ENCODE peak calls at places on chromosomes 13 and 19, in nine cellular contexts. One of them, this sample, is unnamed.

GRCh38 chr19:45924891-45925447 is 10.4 kb upstream of the NANOS2 start:
- DNase-seq in naive thymus-derived CD8-positive, alpha-beta T cell: no peak
- DNase-seq in DMS 273 treated with DMSO at 0.1 percent for 48 hours: no peak
- DNase-seq in activated CD8-positive, alpha-beta T cell treated with anti-CD3 and anti-CD28 coated beads, Interleukin-2, amount 10 ng/mL, durations not matched to agents 7 days and 5 days: no peak
- DNase-seq in H54: no peak
- DNase-seq in psoas muscle: no peak
- DNase-seq in stimulated activated CD4-positive, alpha-beta T cell treated with anti-CD3 and anti-CD28 coated beads, Interleukin-4, amount 100 ng/mL, for 48 hours: no peak
- DNase-seq in LoVo: peak; percentile 48
- DNase-seq in pancreas: no peak
- DNase-seq in this sample: no peak

GRCh38 chr13:41294914-41295313 is 16.2 kb upstream of the NAA16 start:
- DNase-seq in naive thymus-derived CD8-positive, alpha-beta T cell: no peak
- DNase-seq in pancreas: no peak
- DNase-seq in psoas muscle: no peak
- DNase-seq in stimulated activated CD4-positive, alpha-beta T cell treated with anti-CD3 and anti-CD28 coated beads, Interleukin-4, amount 100 ng/mL, for 48 hours: no peak
- DNase-seq in DMS 273 treated with DMSO at 0.1 percent for 48 hours: no peak
- DNase-seq in LoVo: no peak
- DNase-seq in H54: no peak
- DNase-seq in activated CD8-positive, alpha-beta T cell treated with anti-CD3 and anti-CD28 coated beads, Interleukin-2, amount 10 ng/mL, durations not matched to agents 7 days and 5 days: no peak
- DNase-seq in this sample: no peak

GRCh38 chr19:1531587-1531986 is 7.7 kb downstream of the PLK5 start:
- DNase-seq in H54: no peak
- DNase-seq in DMS 273 treated with DMSO at 0.1 percent for 48 hours: no peak
- DNase-seq in naive thymus-derived CD8-positive, alpha-beta T cell: no peak
- DNase-seq in pancreas: no peak
- DNase-seq in LoVo: no peak
- DNase-seq in psoas muscle: no peak
- DNase-seq in stimulated activated CD4-positive, alpha-beta T cell treated with anti-CD3 and anti-CD28 coated beads, Interleukin-4, amount 100 ng/mL, for 48 hours: no peak
- DNase-seq in activated CD8-positive, alpha-beta T cell treated with anti-CD3 and anti-CD28 coated beads, Interleukin-2, amount 10 ng/mL, durations not matched to agents 7 days and 5 days: no peak
- DNase-seq in this sample: no peak

GRCh38 chr13:67069117-67069767 is 160.9 kb downstream of the PCDH9 start:
- DNase-seq in LoVo: no peak
- DNase-seq in DMS 273 treated with DMSO at 0.1 percent for 48 hours: no peak
- DNase-seq in psoas muscle: no peak
- DNase-seq in activated CD8-positive, alpha-beta T cell treated with anti-CD3 and anti-CD28 coated beads, Interleukin-2, amount 10 ng/mL, durations not matched to agents 7 days and 5 days: no peak
- DNase-seq in pancreas: no peak
- DNase-seq in naive thymus-derived CD8-positive, alpha-beta T cell: no peak
- DNase-seq in stimulated activated CD4-positive, alpha-beta T cell treated with anti-CD3 and anti-CD28 coated beads, Interleukin-4, amount 100 ng/mL, for 48 hours: no peak
- DNase-seq in H54: no peak
- DNase-seq in this sample: no peak

GRCh38 chr19:39303373-39304184 is 7.4 kb downstream of the IFNL1 start:
- DNase-seq in DMS 273 treated with DMSO at 0.1 percent for 48 hours: no peak
- DNase-seq in activated CD8-positive, alpha-beta T cell treated with anti-CD3 and anti-CD28 coated beads, Interleukin-2, amount 10 ng/mL, durations not matched to agents 7 days and 5 days: no peak
- DNase-seq in naive thymus-derived CD8-positive, alpha-beta T cell: no peak
- DNase-seq in H54: no peak
- DNase-seq in pancreas: no peak
- DNase-seq in LoVo: no peak
- DNase-seq in psoas muscle: no peak
- DNase-seq in stimulated activated CD4-positive, alpha-beta T cell treated with anti-CD3 and anti-CD28 coated beads, Interleukin-4, amount 100 ng/mL, for 48 hours: no peak
- DNase-seq in this sample: no peak

GRCh38 chr19:12293771-12294307 is 844 bp downstream of the ZNF44 start:
- DNase-seq in activated CD8-positive, alpha-beta T cell treated with anti-CD3 and anti-CD28 coated beads, Interleukin-2, amount 10 ng/mL, durations not matched to agents 7 days and 5 days: peak; percentile 82
- DNase-seq in H54: peak; percentile 40
- DNase-seq in LoVo: peak; percentile 86
- DNase-seq in naive thymus-derived CD8-positive, alpha-beta T cell: peak; percentile 46
- DNase-seq in pancreas: peak; percentile 91
- DNase-seq in DMS 273 treated with DMSO at 0.1 percent for 48 hours: no peak
- DNase-seq in stimulated activated CD4-positive, alpha-beta T cell treated with anti-CD3 and anti-CD28 coated beads, Interleukin-4, amount 100 ng/mL, for 48 hours: peak; percentile 34
- DNase-seq in psoas muscle: peak; percentile 77
- DNase-seq in this sample: peak; percentile 69

GRCh38 chr13:84902243-84902642 is 897.0 kb downstream of the SLITRK6 start:
- DNase-seq in psoas muscle: no peak
- DNase-seq in DMS 273 treated with DMSO at 0.1 percent for 48 hours: no peak
- DNase-seq in stimulated activated CD4-positive, alpha-beta T cell treated with anti-CD3 and anti-CD28 coated beads, Interleukin-4, amount 100 ng/mL, for 48 hours: no peak
- DNase-seq in activated CD8-positive, alpha-beta T cell treated with anti-CD3 and anti-CD28 coated beads, Interleukin-2, amount 10 ng/mL, durations not matched to agents 7 days and 5 days: no peak
- DNase-seq in H54: no peak
- DNase-seq in LoVo: no peak
- DNase-seq in pancreas: no peak
- DNase-seq in naive thymus-derived CD8-positive, alpha-beta T cell: no peak
- DNase-seq in this sample: no peak

GRCh38 chr13:113582841-113583631 is 1.5 kb upstream of the TFDP1 start:
- DNase-seq in naive thymus-derived CD8-positive, alpha-beta T cell: no peak
- DNase-seq in pancreas: peak; percentile 54
- DNase-seq in activated CD8-positive, alpha-beta T cell treated with anti-CD3 and anti-CD28 coated beads, Interleukin-2, amount 10 ng/mL, durations not matched to agents 7 days and 5 days: no peak
- DNase-seq in DMS 273 treated with DMSO at 0.1 percent for 48 hours: no peak
- DNase-seq in stimulated activated CD4-positive, alpha-beta T cell treated with anti-CD3 and anti-CD28 coated beads, Interleukin-4, amount 100 ng/mL, for 48 hours: no peak
- DNase-seq in H54: no peak
- DNase-seq in LoVo: no peak
- DNase-seq in psoas muscle: peak; percentile 16
- DNase-seq in this sample: peak; percentile 25

GRCh38 chr13:32073180-32073864 is 41.7 kb downstream of the FRY start:
- DNase-seq in stimulated activated CD4-positive, alpha-beta T cell treated with anti-CD3 and anti-CD28 coated beads, Interleukin-4, amount 100 ng/mL, for 48 hours: no peak
- DNase-seq in naive thymus-derived CD8-positive, alpha-beta T cell: no peak
- DNase-seq in H54: no peak
- DNase-seq in DMS 273 treated with DMSO at 0.1 percent for 48 hours: no peak
- DNase-seq in pancreas: no peak
- DNase-seq in activated CD8-positive, alpha-beta T cell treated with anti-CD3 and anti-CD28 coated beads, Interleukin-2, amount 10 ng/mL, durations not matched to agents 7 days and 5 days: no peak
- DNase-seq in psoas muscle: no peak
- DNase-seq in LoVo: no peak
- DNase-seq in this sample: no peak

GRCh38 chr19:48418317-48419064 is 25.0 kb downstream of the GRIN2D start:
- DNase-seq in H54: no peak
- DNase-seq in LoVo: no peak
- DNase-seq in stimulated activated CD4-positive, alpha-beta T cell treated with anti-CD3 and anti-CD28 coated beads, Interleukin-4, amount 100 ng/mL, for 48 hours: no peak
- DNase-seq in DMS 273 treated with DMSO at 0.1 percent for 48 hours: no peak
- DNase-seq in activated CD8-positive, alpha-beta T cell treated with anti-CD3 and anti-CD28 coated beads, Interleukin-2, amount 10 ng/mL, durations not matched to agents 7 days and 5 days: no peak
- DNase-seq in pancreas: no peak
- DNase-seq in naive thymus-derived CD8-positive, alpha-beta T cell: no peak
- DNase-seq in psoas muscle: no peak
- DNase-seq in this sample: no peak

GRCh38 chr19:10214784-10215183 is 16.3 kb downstream of the S1PR2 start:
- DNase-seq in LoVo: no peak
- DNase-seq in psoas muscle: no peak
- DNase-seq in pancreas: no peak
- DNase-seq in activated CD8-positive, alpha-beta T cell treated with anti-CD3 and anti-CD28 coated beads, Interleukin-2, amount 10 ng/mL, durations not matched to agents 7 days and 5 days: no peak
- DNase-seq in naive thymus-derived CD8-positive, alpha-beta T cell: no peak
- DNase-seq in stimulated activated CD4-positive, alpha-beta T cell treated with anti-CD3 and anti-CD28 coated beads, Interleukin-4, amount 100 ng/mL, for 48 hours: no peak
- DNase-seq in H54: no peak
- DNase-seq in DMS 273 treated with DMSO at 0.1 percent for 48 hours: no peak
- DNase-seq in this sample: no peak

GRCh38 chr13:113493315-113493951 is 2.9 kb upstream of the DCUN1D2 start:
- DNase-seq in naive thymus-derived CD8-positive, alpha-beta T cell: no peak
- DNase-seq in DMS 273 treated with DMSO at 0.1 percent for 48 hours: no peak
- DNase-seq in psoas muscle: no peak
- DNase-seq in LoVo: peak; percentile 92
- DNase-seq in activated CD8-positive, alpha-beta T cell treated with anti-CD3 and anti-CD28 coated beads, Interleukin-2, amount 10 ng/mL, durations not matched to agents 7 days and 5 days: peak; percentile 19
- DNase-seq in H54: peak; percentile 88
- DNase-seq in pancreas: no peak
- DNase-seq in stimulated activated CD4-positive, alpha-beta T cell treated with anti-CD3 and anti-CD28 coated beads, Interleukin-4, amount 100 ng/mL, for 48 hours: no peak
- DNase-seq in this sample: no peak

GRCh38 chr19:46746281-46746965 is at the start of gene STRN4:
- DNase-seq in pancreas: peak; percentile 81
- DNase-seq in naive thymus-derived CD8-positive, alpha-beta T cell: peak; percentile 45
- DNase-seq in psoas muscle: peak; percentile 75
- DNase-seq in H54: peak; percentile 61
- DNase-seq in LoVo: peak; percentile 71
- DNase-seq in stimulated activated CD4-positive, alpha-beta T cell treated with anti-CD3 and anti-CD28 coated beads, Interleukin-4, amount 100 ng/mL, for 48 hours: peak; percentile 35
- DNase-seq in activated CD8-positive, alpha-beta T cell treated with anti-CD3 and anti-CD28 coated beads, Interleukin-2, amount 10 ng/mL, durations not matched to agents 7 days and 5 days: peak; percentile 65
- DNase-seq in DMS 273 treated with DMSO at 0.1 percent for 48 hours: no peak
- DNase-seq in this sample: peak; percentile 77

GRCh38 chr19:47729468-47729798 is 15.9 kb upstream of the NOP53 start:
- DNase-seq in naive thymus-derived CD8-positive, alpha-beta T cell: no peak
- DNase-seq in pancreas: peak; percentile 79
- DNase-seq in psoas muscle: peak; percentile 79
- DNase-seq in stimulated activated CD4-positive, alpha-beta T cell treated with anti-CD3 and anti-CD28 coated beads, Interleukin-4, amount 100 ng/mL, for 48 hours: no peak
- DNase-seq in activated CD8-positive, alpha-beta T cell treated with anti-CD3 and anti-CD28 coated beads, Interleukin-2, amount 10 ng/mL, durations not matched to agents 7 days and 5 days: peak; percentile 42
- DNase-seq in LoVo: peak; percentile 90
- DNase-seq in DMS 273 treated with DMSO at 0.1 percent for 48 hours: no peak
- DNase-seq in H54: peak; percentile 62
- DNase-seq in this sample: peak; percentile 66

GRCh38 chr13:108083056-108083455 is 132.3 kb downstream of the LIG4 start:
- DNase-seq in stimulated activated CD4-positive, alpha-beta T cell treated with anti-CD3 and anti-CD28 coated beads, Interleukin-4, amount 100 ng/mL, for 48 hours: no peak
- DNase-seq in H54: no peak
- DNase-seq in psoas muscle: no peak
- DNase-seq in naive thymus-derived CD8-positive, alpha-beta T cell: no peak
- DNase-seq in LoVo: peak; percentile 6
- DNase-seq in pancreas: no peak
- DNase-seq in activated CD8-positive, alpha-beta T cell treated with anti-CD3 and anti-CD28 coated beads, Interleukin-2, amount 10 ng/mL, durations not matched to agents 7 days and 5 days: no peak
- DNase-seq in DMS 273 treated with DMSO at 0.1 percent for 48 hours: no peak
- DNase-seq in this sample: no peak

GRCh38 chr19:11169896-11170678 is 14.5 kb upstream of the SPC24 start:
- DNase-seq in psoas muscle: no peak
- DNase-seq in activated CD8-positive, alpha-beta T cell treated with anti-CD3 and anti-CD28 coated beads, Interleukin-2, amount 10 ng/mL, durations not matched to agents 7 days and 5 days: no peak
- DNase-seq in pancreas: no peak
- DNase-seq in LoVo: no peak
- DNase-seq in H54: no peak
- DNase-seq in DMS 273 treated with DMSO at 0.1 percent for 48 hours: no peak
- DNase-seq in naive thymus-derived CD8-positive, alpha-beta T cell: no peak
- DNase-seq in stimulated activated CD4-positive, alpha-beta T cell treated with anti-CD3 and anti-CD28 coated beads, Interleukin-4, amount 100 ng/mL, for 48 hours: no peak
- DNase-seq in this sample: no peak